ENCODE peak calls at places on chromosomes 5 and 9, in seven cellular contexts. E is AG04450; R is keratinocyte; D is dorsolateral prefrontal cortex; G is tibial artery; W is CD8-positive, alpha-beta T cell; T is uterus. F is an unnamed sample. For H3K27me3, the result is how much of the 10 kb centered on the place peaks cover.

GRCh38 chr9:135581636-135582426 is 20.3 kb downstream of the PAEP start:
- DNase-seq in E (no peak), D (no peak), T (no peak), R (no peak), G (no peak), W (no peak), F (no peak)

GRCh38 chr5:120062515-120062917 is 401.6 kb upstream of the PRR16 start:
- DNase-seq in R (no peak), W (no peak), E (no peak), T (no peak), D (no peak), G (no peak), F (peak)

GRCh38 chr9:127763918-127764384 is 14.5 kb downstream of the SH2D3C start:
- DNase-seq in W (peak), R (no peak), E (no peak), D (no peak), G (no peak), T (no peak), F (no peak)

GRCh38 chr5:111973946-111974345 is 217.0 kb upstream of the NREP start:
- DNase-seq in G (no peak), E (no peak), W (no peak), D (no peak), R (no peak), T (no peak), F (no peak)

GRCh38 chr5:91170266-91170665 is 212.9 kb downstream of the ARRDC3 start:
- DNase-seq in E (no peak), D (no peak), R (no peak), W (no peak), T (no peak), G (no peak), F (no peak)

GRCh38 chr9:95769473-95769872 is 106.0 kb upstream of the ERCC6L2 start:
- DNase-seq in E (no peak), W (no peak), D (no peak), R (no peak), T (no peak), G (no peak), F (no peak)

GRCh38 chr5:172712610-172713009 is 58.4 kb downstream of the DUSP1 start:
- DNase-seq in T (no peak), E (no peak), G (no peak), R (no peak), W (no peak), D (no peak), F (no peak)

GRCh38 chr5:142748568-142749249 is 21.5 kb upstream of the ARHGAP26 start:
- DNase-seq in R (no peak), T (no peak), G (no peak), E (no peak), W (peak), D (no peak), F (no peak)

GRCh38 chr5:125536582-125536981 is 790.1 kb upstream of the ZNF608 start:
- DNase-seq in W (no peak), G (no peak), E (no peak), D (no peak), T (no peak), R (no peak), F (no peak)

GRCh38 chr5:14399054-14399657 is 182.4 kb upstream of the OTULINL start:
- DNase-seq in D (no peak), T (no peak), W (peak), E (no peak), R (no peak), G (no peak), F (no peak)

GRCh38 chr5:88613051-88613450 is 269.9 kb downstream of the MEF2C start:
- DNase-seq in E (no peak), D (no peak), G (no peak), T (no peak), W (no peak), R (no peak), F (no peak)

GRCh38 chr9:72856985-72857631 is 95.7 kb downstream of the ALDH1A1 start:
- DNase-seq in R (peak), D (no peak), E (peak), W (no peak), T (no peak), G (no peak), F (no peak)

GRCh38 chr5:147576646-147577535 is 67.0 kb upstream of the DPYSL3 start:
- DNase-seq in E (no peak), R (no peak), T (peak), D (peak), W (no peak), G (peak), F (no peak)

GRCh38 chr9:129143031-129143441 is 31.8 kb downstream of the PTPA start:
- DNase-seq in W (peak), G (peak), D (peak), R (no peak), T (peak), E (peak), F (no peak)

GRCh38 chr9:2837915-2838314 is 6.0 kb downstream of the PUM3 start:
- DNase-seq in T (no peak), W (no peak), D (no peak), R (no peak), E (no peak), G (no peak), F (no peak)

GRCh38 chr9:2838984-2839367 is 4.9 kb downstream of the PUM3 start:
- DNase-seq in E (no peak), T (no peak), R (no peak), D (no peak), G (no peak), W (no peak), F (no peak)

GRCh38 chr9:2833096-2833495 is 10.8 kb downstream of the PUM3 start:
- DNase-seq in W (no peak), E (no peak), D (no peak), T (no peak), R (no peak), G (no peak), F (no peak)

DNA sequence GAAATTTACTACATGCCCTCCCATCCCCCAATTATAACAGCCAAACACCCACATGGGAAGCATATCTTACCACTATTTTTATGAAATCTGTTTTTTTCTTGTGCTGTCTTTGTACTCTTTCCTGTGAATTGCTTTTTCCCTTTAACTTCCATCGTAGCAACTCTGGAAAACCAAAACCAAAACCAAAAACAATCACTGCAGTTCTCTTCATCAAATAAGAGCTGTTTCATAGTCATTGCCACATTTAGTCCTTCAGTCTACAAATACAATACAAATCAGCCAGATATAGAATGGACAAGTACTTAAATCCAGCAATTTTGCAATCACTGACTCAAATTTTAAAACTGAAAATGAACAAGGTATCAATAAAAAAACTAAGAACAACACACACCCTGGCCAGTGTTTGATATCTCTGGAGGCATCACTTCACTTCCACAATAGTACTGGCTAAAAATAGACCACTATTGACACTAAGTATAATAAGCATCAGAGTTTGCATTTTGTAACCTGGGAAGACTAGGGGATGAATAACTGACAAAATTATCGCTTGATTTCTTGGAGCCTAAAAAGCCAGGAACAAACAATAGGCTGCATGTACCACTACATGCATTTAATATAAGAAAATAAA is 5.4 kb downstream of the PUM3 start:
- DNase-seq in W (no peak), G (no peak), E (no peak), T (no peak), R (no peak), D (no peak), F (no peak)
- H3K4me3 ChIP-seq in W (no peak), G (peak), E (peak), T (peak), R (no peak), D (peak), F (no peak)

GRCh38 chr9:71627537-71627936 is 140.8 kb downstream of the CEMIP2 start:
- DNase-seq in W (no peak), D (no peak), R (no peak), T (no peak), G (no peak), E (no peak), F (no peak)

GRCh38 chr9:71630371-71630770 is 137.9 kb downstream of the CEMIP2 start:
- DNase-seq in E (no peak), R (no peak), W (no peak), T (no peak), D (no peak), G (no peak), F (no peak)

GRCh38 chr9:71626395-71626794 is 141.9 kb downstream of the CEMIP2 start:
- DNase-seq in D (no peak), W (no peak), E (no peak), T (no peak), G (no peak), R (no peak), F (no peak)

GRCh38 chr9:71629816-71630215 is 138.5 kb downstream of the CEMIP2 start:
- DNase-seq in E (no peak), D (no peak), R (no peak), T (no peak), G (no peak), W (no peak), F (no peak)

DNA sequence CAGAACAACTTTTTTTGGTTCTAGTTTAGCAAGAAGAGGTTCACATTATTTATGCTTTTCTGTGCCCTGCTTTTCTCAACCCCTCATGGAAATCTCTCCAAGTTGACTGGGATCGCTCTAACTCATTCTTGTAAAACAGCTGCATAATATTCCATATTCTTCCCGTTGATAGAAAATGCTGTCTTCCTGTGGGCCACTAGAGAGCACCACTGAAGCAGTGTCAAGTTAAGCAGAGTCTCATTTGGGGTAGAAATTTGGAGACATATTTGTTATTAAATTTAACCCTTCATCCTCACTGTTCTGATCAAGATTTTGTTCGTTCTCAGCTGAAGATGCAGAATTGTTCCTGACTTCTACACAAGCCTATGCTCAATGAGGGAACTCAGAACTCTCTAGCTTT is 140.1 kb downstream of the CEMIP2 start:
- DNase-seq in R (no peak), G (no peak), W (no peak), T (no peak), D (no peak), E (no peak), F (no peak)
- TF ChIP-seq CTCF in R (peak), G (peak), W (peak), T (no peak), D (no peak), E (peak), F (no peak)

DNA sequence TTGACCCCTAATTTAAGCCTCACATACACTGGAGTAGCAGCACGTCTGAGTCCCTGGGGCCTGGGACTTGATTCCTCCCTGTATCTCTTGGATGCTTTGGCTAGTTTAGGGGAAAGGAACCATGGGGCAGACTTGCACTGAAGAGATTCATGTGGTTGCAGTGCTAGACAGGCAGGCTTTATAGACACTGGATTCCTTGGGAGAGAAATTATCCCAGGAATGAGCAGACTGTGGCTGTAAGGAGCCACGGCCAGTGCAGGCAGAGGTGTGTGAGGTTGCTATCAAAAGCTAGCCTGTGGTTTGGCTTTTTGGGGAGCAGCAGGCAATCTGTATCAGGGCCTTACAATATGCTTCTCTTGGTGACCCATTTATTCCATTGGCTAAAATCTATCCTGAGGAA is 20.5 kb upstream of the PITX1 start:
- DNase-seq in G (no peak), R (no peak), W (no peak), T (no peak), D (no peak), E (no peak), F (no peak)
- H3K27me3 ChIP-seq in G (under half), R (half or more), W (under half), T (under half), D (under half), E (under half), F (half or more)

GRCh38 chr5:181170237-181170830 is 22.9 kb downstream of the OR2V2 start:
- DNase-seq in E (no peak), G (peak), W (no peak), R (no peak), T (no peak), D (no peak), F (no peak)

GRCh38 chr5:181166812-181167733 is 19.7 kb downstream of the OR2V2 start:
- DNase-seq in T (no peak), W (no peak), G (no peak), R (no peak), E (no peak), D (no peak), F (no peak)

GRCh38 chr5:181167814-181168488 is 20.6 kb downstream of the OR2V2 start:
- DNase-seq in T (no peak), D (no peak), G (peak), W (peak), E (no peak), R (no peak), F (no peak)

GRCh38 chr5:181170996-181171395 is 23.6 kb downstream of the OR2V2 start:
- DNase-seq in G (no peak), T (no peak), E (no peak), R (no peak), W (no peak), D (no peak), F (peak)

GRCh38 chr5:181168595-181169118 is 21.3 kb downstream of the OR2V2 start:
- DNase-seq in W (no peak), E (no peak), G (peak), D (no peak), T (no peak), R (no peak), F (no peak)
- H3K4me3 ChIP-seq in W (no peak), E (no peak), G (no peak), D (no peak), T (no peak), R (no peak), F (no peak)

DNA sequence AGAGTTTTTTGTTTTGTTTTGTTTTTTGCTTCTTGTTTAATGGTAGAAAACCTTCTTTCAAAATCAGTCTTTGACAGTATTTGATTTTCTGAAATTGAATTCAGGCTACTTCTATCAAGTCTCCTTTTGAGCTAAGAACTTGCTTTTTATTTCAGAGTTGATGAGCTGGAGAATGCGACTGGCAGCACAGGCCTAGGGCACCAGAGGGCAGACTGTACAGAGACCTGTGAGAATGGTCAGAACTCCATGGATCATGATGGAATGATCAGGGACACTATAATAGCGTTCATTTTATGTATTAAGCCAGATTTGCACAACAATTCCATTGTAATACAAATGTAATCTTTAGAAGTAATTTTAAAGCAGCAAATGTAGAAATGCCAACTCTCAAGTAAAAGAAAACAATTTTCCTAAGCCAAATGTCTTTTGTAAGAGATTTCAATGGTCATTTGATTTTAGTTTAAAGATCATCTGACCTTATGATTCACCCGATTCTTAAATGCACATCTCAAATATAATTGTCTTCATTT is 902.4 kb downstream of the NR2F1-AS1 start:
- DNase-seq in G (no peak), E (no peak), W (no peak), R (no peak), T (no peak), D (no peak), F (no peak)
- TF ChIP-seq CTCF in G (no peak), E (peak), W (no peak), R (peak), T (no peak), D (no peak), F (peak)

DNA sequence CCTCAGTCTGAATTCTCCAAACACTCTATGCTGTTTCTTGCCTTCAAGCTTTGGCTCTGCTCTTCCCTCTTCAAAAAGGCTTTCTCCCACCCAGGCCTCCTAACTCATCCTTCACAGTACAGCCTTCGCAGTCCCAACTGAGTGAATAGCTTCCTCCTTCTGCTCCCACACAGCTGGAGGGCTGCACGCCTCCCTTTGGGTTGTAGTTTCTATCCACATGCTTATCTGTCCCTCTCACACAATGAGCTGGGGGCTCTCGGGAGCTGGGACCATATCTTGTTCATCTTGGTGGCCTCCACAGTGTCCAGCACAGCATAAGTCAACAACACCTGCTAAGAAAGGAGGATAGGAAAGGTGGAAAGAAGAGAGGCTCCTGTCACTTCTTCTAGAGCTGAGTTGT is 69.5 kb upstream of the XPA start:
- DNase-seq in D (no peak), E (no peak), R (no peak), T (no peak), W (no peak), G (no peak), F (no peak)
- H3K27me3 ChIP-seq in D (under half), E (under half), R (under half), T (under half), W (under half), G (under half), F (under half)

GRCh38 chr5:55225346-55225745 is 1.8 kb downstream of the MCIDAS start:
- DNase-seq in W (no peak), G (no peak), R (no peak), E (no peak), T (no peak), D (no peak), F (no peak)

GRCh38 chr5:55226934-55227737 is at the start of gene MCIDAS:
- DNase-seq in E (no peak), D (no peak), G (peak), R (no peak), T (no peak), W (peak), F (no peak)

GRCh38 chr5:55230086-55230629 is 3.0 kb upstream of the MCIDAS start:
- DNase-seq in T (no peak), G (no peak), W (no peak), E (no peak), D (no peak), R (no peak), F (no peak)

GRCh38 chr5:55226027-55226933 is 835 bp downstream of the MCIDAS start:
- DNase-seq in G (no peak), T (no peak), W (peak), E (no peak), R (peak), D (no peak), F (no peak)

GRCh38 chr5:55227738-55228430 is 769 bp upstream of the MCIDAS start:
- DNase-seq in E (no peak), G (no peak), T (no peak), R (no peak), D (no peak), W (no peak), F (no peak)
- H3K4me3 ChIP-seq in E (no peak), G (peak), T (no peak), R (peak), D (peak), W (peak), F (peak)

DNA sequence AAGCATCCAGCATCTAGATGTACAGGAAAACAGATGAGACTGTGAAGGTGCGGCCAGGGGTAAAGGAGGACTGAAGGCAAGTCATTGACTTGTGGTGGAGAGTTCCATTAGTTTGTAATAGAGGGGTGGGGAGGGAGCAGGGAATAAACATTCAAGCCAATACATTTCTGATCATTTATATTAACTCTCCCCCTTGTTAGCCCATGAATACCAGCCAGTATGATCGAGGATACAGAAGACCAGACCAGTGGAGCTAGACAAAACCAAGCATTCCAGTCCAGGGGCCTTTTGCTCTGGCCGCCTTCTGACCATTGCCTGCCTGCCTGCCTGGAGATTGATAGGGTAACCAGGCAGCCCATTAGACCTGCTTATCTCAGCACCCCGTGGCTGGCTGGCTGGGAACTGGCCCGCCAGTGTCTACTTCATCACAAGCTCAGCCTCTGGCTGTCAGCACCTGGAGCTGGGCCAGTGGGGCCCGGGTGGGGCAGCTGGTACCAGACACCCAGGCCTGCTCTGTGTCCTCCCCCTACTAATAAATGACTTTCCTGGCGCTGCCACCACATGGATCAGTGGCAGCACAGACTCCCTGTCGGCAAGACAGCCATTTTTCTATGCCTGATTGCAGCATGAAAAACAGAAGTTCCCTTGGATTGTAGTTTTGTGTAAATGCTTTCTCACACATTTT is 181.2 kb downstream of the SNCAIP start:
- DNase-seq in E (no peak), G (no peak), W (no peak), D (peak), R (no peak), T (no peak), F (no peak)
- TF ChIP-seq CTCF in E (no peak), G (no peak), W (no peak), D (no peak), R (no peak), T (no peak), F (no peak)